ENCODE peak calls at places on chromosomes 6 and 20, in six cellular contexts. D is HepG2, C is A549, W is upper lobe of left lung, F is K562, L is GM12878. Q is an unnamed sample.

GRCh38 chr6:150037526-150038201 is 12.3 kb upstream of the RAET1L start:
- ATAC-seq in D (peak; percentile 48), C (no peak), W (peak; percentile 23), F (no peak), L (no peak), Q (peak; percentile 20)

GRCh38 chr20:9112541-9113515 is 43.9 kb downstream of the PLCB4 start:
- ATAC-seq in D (no peak), C (no peak), W (peak; percentile 47), F (no peak), L (no peak), Q (peak; percentile 66)

GRCh38 chr6:129655334-129655733 is 54.6 kb downstream of the ARHGAP18 start:
- ATAC-seq in D (no peak), C (no peak), W (no peak), F (no peak), L (no peak), Q (no peak)

GRCh38 chr20:25398363-25399037 is 7.9 kb upstream of the ABHD12 start:
- ATAC-seq in D (peak; percentile 35), C (no peak), W (no peak), F (no peak), L (no peak), Q (no peak)

GRCh38 chr20:24868959-24869358 is 80.1 kb upstream of the CST7 start:
- ATAC-seq in D (no peak), C (no peak), W (no peak), F (no peak), L (no peak), Q (no peak)

GRCh38 chr6:134056046-134056445 is 3.6 kb upstream of the SLC2A12 start:
- ATAC-seq in D (no peak), C (no peak), W (no peak), F (no peak), L (no peak), Q (no peak)

GRCh38 chr20:41287327-41287726 is 30.2 kb downstream of the ZHX3 start:
- ATAC-seq in D (no peak), C (no peak), W (peak; percentile 64), F (no peak), L (no peak), Q (peak; percentile 82)

GRCh38 chr6:150343434-150343833 is 25.4 kb upstream of the IYD start:
- ATAC-seq in D (no peak), C (no peak), W (no peak), F (no peak), L (no peak), Q (no peak)

GRCh38 chr6:126773122-126773805 is 345.2 kb upstream of the RSPO3 start:
- ATAC-seq in D (no peak), C (no peak), W (no peak), F (no peak), L (no peak), Q (peak; percentile 83)
- TF ChIP-seq EP300 in D (no peak), C (no peak), W (no peak), F (no peak), L (no peak), Q (no peak)

GRCh38 chr20:36861875-36862801 is 13.8 kb upstream of the TLDC2 start:
- ATAC-seq in D (peak; percentile 63), C (peak; percentile 47), W (peak; percentile 72), F (peak; percentile 59), L (no peak), Q (peak; percentile 62)
- TF ChIP-seq POLR2A in D (peak; percentile 83), C (peak; percentile 76), W (peak; percentile 53), F (peak; percentile 78), L (no peak), Q (peak; percentile 50)

DNA sequence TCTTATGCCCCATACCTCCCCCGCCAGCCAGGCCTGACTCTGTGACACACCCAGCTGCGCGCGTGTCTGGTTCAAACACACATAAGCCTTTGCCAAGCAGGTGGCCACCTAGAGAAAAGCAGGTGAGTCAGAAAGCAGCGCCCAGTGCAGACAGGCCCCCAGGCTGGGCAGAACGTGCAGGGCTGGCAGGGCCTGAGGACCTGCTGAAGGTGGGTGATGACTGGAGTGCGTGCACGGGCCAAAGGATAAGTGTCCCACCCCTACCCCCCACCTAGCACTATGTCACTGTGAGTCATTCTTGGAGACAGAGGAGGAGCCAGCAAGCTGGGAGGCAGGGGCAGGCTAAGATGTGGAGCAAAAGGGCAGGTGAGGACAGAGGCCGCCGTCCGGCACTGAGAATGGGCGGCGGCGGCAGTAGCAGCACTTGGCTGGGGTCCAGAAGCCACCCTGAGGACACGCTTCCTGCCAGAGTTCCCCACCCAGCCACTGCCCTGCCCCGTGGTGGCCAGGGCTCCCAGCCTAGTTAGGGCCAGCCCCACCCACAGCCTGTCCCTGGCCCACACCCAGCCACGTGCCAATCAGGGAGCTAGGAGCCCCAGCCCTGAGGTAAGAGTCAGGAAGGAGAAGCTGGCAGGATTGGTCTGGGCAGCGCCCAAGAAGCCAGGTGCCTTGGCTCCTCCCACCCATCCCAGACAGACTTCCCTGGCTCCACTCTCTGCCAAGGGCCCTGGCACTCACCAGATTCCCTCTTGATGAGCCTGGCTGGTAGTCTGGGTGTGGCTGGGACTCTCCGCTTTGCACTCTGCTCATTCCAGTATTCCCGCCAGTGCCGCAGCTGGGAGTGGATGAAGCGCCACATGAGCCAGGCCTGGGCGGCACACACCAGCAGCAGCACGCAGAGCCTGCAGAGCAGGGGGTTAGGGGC is 72.7 kb downstream of the TRAM2 start:
- ATAC-seq in D (peak; percentile 8), C (peak; percentile 82), W (peak; percentile 85), F (peak; percentile 95), L (peak; percentile 10), Q (peak; percentile 82)
- TF ChIP-seq EP300 in D (no peak), C (peak; percentile 56), W (no peak), F (peak; percentile 68), L (no peak), Q (no peak)

GRCh38 chr6:31834367-31834703 is 6.8 kb downstream of the HSPA1B start:
- ATAC-seq in D (peak; percentile 85), C (peak; percentile 94), W (peak; percentile 94), F (peak; percentile 79), L (peak; percentile 72), Q (peak; percentile 92)
- TF ChIP-seq POLR2A in D (no peak), C (peak; percentile 31), W (peak; percentile 77), F (no peak), L (no peak), Q (no peak)

GRCh38 chr6:93474733-93475179 is 55.4 kb upstream of the EPHA7 start:
- ATAC-seq in D (peak; percentile 94), C (no peak), W (no peak), F (no peak), L (no peak), Q (peak; percentile 73)
- TF ChIP-seq EP300 in D (no peak), C (no peak), W (no peak), F (no peak), L (no peak), Q (no peak)

DNA sequence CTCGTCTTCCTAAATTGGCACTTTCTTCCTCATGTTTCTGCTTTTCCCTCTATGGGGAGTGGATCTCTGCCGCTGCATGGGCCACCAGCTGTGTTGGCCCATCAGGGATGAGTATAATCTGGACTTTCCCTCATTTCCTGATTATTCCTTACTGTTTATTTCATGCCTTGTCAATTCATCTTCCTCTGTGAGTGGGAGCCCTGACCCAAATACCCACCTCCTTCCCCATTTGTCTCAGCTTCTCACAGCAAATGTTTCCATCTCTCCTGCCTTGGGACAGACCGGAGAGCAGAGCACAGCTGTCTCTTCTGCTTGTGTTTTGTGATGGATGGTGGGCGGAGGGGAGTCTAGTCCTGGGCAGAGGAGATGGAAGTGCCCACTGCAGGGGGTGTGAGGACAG is 212.7 kb downstream of the UST start:
- ATAC-seq in D (no peak), C (no peak), W (no peak), F (no peak), L (no peak), Q (no peak)
- TF ChIP-seq POLR2A in D (no peak), C (no peak), W (no peak), F (no peak), L (no peak), Q (no peak)

DNA sequence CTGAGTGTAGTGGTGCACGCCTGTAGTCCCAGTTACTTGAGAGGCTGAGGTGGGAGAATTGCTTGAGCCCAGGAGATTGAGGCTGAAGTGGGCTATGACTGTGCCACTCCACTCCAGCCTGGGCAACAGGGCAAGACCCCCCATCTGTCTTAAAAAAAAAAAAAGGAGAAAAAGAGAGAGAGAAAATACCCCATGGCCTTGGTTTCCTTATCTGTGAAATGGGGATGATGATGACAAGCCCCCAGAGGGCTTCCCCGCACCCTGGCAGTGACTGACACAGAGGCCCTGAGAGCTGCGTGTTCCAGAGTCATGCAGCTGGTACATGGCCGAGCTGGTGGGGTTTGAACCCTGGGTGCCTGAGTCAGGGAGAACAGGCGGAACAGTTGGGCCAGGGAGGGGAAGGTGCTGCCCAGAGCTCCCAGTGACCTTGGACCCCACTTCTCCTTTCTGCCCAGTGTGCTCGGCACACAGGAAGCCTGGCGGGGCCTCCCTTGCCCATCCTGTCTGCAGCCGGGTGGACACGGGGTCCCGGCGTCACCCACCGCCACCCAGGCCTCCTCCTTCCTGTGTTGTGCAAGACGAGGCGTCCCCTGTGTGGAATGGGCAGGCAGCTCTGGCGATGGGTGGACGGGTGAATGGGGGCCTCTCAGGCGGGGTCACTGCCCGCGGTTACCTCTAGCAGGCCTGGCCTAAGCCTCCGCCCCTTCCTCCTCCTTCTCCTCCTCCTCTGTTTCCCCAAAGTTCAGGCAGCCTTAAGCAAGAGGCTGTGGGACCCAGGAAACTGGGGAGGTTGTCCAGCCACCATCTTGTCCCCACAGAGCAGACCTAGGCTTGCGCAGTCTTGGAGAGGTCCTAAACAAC is 84.2 kb downstream of the CEBPB start:
- ATAC-seq in D (peak; percentile 50), C (no peak), W (peak; percentile 83), F (no peak), L (no peak), Q (peak; percentile 62)
- TF ChIP-seq EP300 in D (no peak), C (no peak), W (peak; percentile 19), F (no peak), L (no peak), Q (no peak)

GRCh38 chr20:33629533-33629932 is 32.6 kb upstream of the C20orf144 start:
- ATAC-seq in D (no peak), C (no peak), W (no peak), F (peak; percentile 54), L (no peak), Q (no peak)

GRCh38 chr20:33626190-33626589 is 35.9 kb upstream of the C20orf144 start:
- ATAC-seq in D (no peak), C (no peak), W (no peak), F (no peak), L (no peak), Q (no peak)

GRCh38 chr20:33627577-33628216 is 34.4 kb upstream of the C20orf144 start:
- ATAC-seq in D (no peak), C (no peak), W (no peak), F (no peak), L (no peak), Q (no peak)

GRCh38 chr20:33622705-33623390 is 39.3 kb upstream of the C20orf144 start:
- ATAC-seq in D (no peak), C (no peak), W (no peak), F (no peak), L (no peak), Q (no peak)

DNA sequence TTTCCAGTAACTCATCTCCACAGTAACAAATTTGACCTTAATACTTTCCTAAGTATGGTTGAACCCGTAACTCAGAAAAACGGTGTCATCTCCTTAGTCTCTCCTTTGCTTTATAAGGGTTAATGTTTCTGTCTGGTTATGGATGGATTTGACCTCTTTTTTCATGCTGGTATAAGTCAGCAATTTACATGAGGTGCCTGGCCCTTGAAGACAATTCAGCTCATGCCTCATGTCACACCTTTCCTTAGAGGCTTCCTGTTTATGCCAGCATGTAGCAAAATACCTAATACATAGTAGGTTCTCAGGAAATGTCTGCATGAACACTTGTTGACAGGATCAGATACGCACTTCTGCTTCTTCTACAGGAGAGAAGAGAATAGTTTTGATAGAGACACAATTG is 37.7 kb upstream of the C20orf144 start:
- ATAC-seq in D (no peak), C (no peak), W (no peak), F (no peak), L (no peak), Q (no peak)
- TF ChIP-seq POLR2A in D (no peak), C (no peak), W (no peak), F (no peak), L (no peak), Q (no peak)

Q was measured in gastroesophageal sphincter.